ENCODE peak calls at places on chromosome 2, in ten cellular contexts. One of them, this sample, is unnamed.

GRCh38 chr2:165277860-165278656 is 38.8 kb downstream of the SCN2A start:
- DNase-seq in stimulated activated CD8-positive, alpha-beta memory T cell treated with anti-CD3 and anti-CD28 coated beads, Interleukin-15, amount 100 ng/mL, for 4 hours: no peak
- DNase-seq in lower lobe of right lung: no peak
- DNase-seq in HTR-8/SVneo: no peak
- DNase-seq in SHP77: no peak
- DNase-seq in activated CD8-positive, alpha-beta memory T cell treated with anti-CD3 and anti-CD28 coated beads, Interleukin-2, amount 50 U/mL, for 4 hours: no peak
- DNase-seq in NCI-H1417 treated with DMSO at 0.1 percent for 48 hours: no peak
- DNase-seq in activated CD4-positive, alpha-beta memory T cell treated with anti-CD3 and anti-CD28 coated beads for 36 hours: no peak
- DNase-seq in stimulated activated naive B cell treated with anti-CD40 and anti-IgM and Interleukin-4, amounts not matched to agents 10 μg/mL and 1 μg/mL and 100 μg/mL, for 72 hours: no peak
- DNase-seq in activated T-cell treated with anti-CD3 and anti-CD28 coated beads, Interleukin-2, amount 50 U/mL, for 1 hour: no peak
- DNase-seq in this sample: no peak

GRCh38 chr2:66239655-66240054 is 195.3 kb upstream of the MEIS1 start:
- DNase-seq in stimulated activated CD8-positive, alpha-beta memory T cell treated with anti-CD3 and anti-CD28 coated beads, Interleukin-15, amount 100 ng/mL, for 4 hours: no peak
- DNase-seq in lower lobe of right lung: no peak
- DNase-seq in HTR-8/SVneo: no peak
- DNase-seq in SHP77: no peak
- DNase-seq in activated CD8-positive, alpha-beta memory T cell treated with anti-CD3 and anti-CD28 coated beads, Interleukin-2, amount 50 U/mL, for 4 hours: no peak
- DNase-seq in NCI-H1417 treated with DMSO at 0.1 percent for 48 hours: no peak
- DNase-seq in activated CD4-positive, alpha-beta memory T cell treated with anti-CD3 and anti-CD28 coated beads for 36 hours: no peak
- DNase-seq in stimulated activated naive B cell treated with anti-CD40 and anti-IgM and Interleukin-4, amounts not matched to agents 10 μg/mL and 1 μg/mL and 100 μg/mL, for 72 hours: no peak
- DNase-seq in activated T-cell treated with anti-CD3 and anti-CD28 coated beads, Interleukin-2, amount 50 U/mL, for 1 hour: no peak
- DNase-seq in this sample: no peak

GRCh38 chr2:217803639-217803932 is 199.2 kb downstream of the TNS1 start:
- DNase-seq in stimulated activated CD8-positive, alpha-beta memory T cell treated with anti-CD3 and anti-CD28 coated beads, Interleukin-15, amount 100 ng/mL, for 4 hours: no peak
- DNase-seq in lower lobe of right lung: no peak
- DNase-seq in HTR-8/SVneo: no peak
- DNase-seq in SHP77: no peak
- DNase-seq in activated CD8-positive, alpha-beta memory T cell treated with anti-CD3 and anti-CD28 coated beads, Interleukin-2, amount 50 U/mL, for 4 hours: no peak
- DNase-seq in NCI-H1417 treated with DMSO at 0.1 percent for 48 hours: no peak
- DNase-seq in activated CD4-positive, alpha-beta memory T cell treated with anti-CD3 and anti-CD28 coated beads for 36 hours: no peak
- DNase-seq in stimulated activated naive B cell treated with anti-CD40 and anti-IgM and Interleukin-4, amounts not matched to agents 10 μg/mL and 1 μg/mL and 100 μg/mL, for 72 hours: no peak
- DNase-seq in activated T-cell treated with anti-CD3 and anti-CD28 coated beads, Interleukin-2, amount 50 U/mL, for 1 hour: no peak
- DNase-seq in this sample: no peak

GRCh38 chr2:212354382-212354781 is 184.2 kb downstream of the ERBB4 start:
- DNase-seq in stimulated activated CD8-positive, alpha-beta memory T cell treated with anti-CD3 and anti-CD28 coated beads, Interleukin-15, amount 100 ng/mL, for 4 hours: no peak
- DNase-seq in lower lobe of right lung: no peak
- DNase-seq in HTR-8/SVneo: no peak
- DNase-seq in SHP77: no peak
- DNase-seq in activated CD8-positive, alpha-beta memory T cell treated with anti-CD3 and anti-CD28 coated beads, Interleukin-2, amount 50 U/mL, for 4 hours: no peak
- DNase-seq in NCI-H1417 treated with DMSO at 0.1 percent for 48 hours: no peak
- DNase-seq in activated CD4-positive, alpha-beta memory T cell treated with anti-CD3 and anti-CD28 coated beads for 36 hours: no peak
- DNase-seq in stimulated activated naive B cell treated with anti-CD40 and anti-IgM and Interleukin-4, amounts not matched to agents 10 μg/mL and 1 μg/mL and 100 μg/mL, for 72 hours: no peak
- DNase-seq in activated T-cell treated with anti-CD3 and anti-CD28 coated beads, Interleukin-2, amount 50 U/mL, for 1 hour: no peak
- DNase-seq in this sample: no peak

GRCh38 chr2:151388011-151388410 is 21.7 kb upstream of the RIF1 start:
- DNase-seq in stimulated activated CD8-positive, alpha-beta memory T cell treated with anti-CD3 and anti-CD28 coated beads, Interleukin-15, amount 100 ng/mL, for 4 hours: no peak
- DNase-seq in lower lobe of right lung: no peak
- DNase-seq in HTR-8/SVneo: no peak
- DNase-seq in SHP77: no peak
- DNase-seq in activated CD8-positive, alpha-beta memory T cell treated with anti-CD3 and anti-CD28 coated beads, Interleukin-2, amount 50 U/mL, for 4 hours: no peak
- DNase-seq in NCI-H1417 treated with DMSO at 0.1 percent for 48 hours: no peak
- DNase-seq in activated CD4-positive, alpha-beta memory T cell treated with anti-CD3 and anti-CD28 coated beads for 36 hours: no peak
- DNase-seq in stimulated activated naive B cell treated with anti-CD40 and anti-IgM and Interleukin-4, amounts not matched to agents 10 μg/mL and 1 μg/mL and 100 μg/mL, for 72 hours: no peak
- DNase-seq in activated T-cell treated with anti-CD3 and anti-CD28 coated beads, Interleukin-2, amount 50 U/mL, for 1 hour: no peak
- DNase-seq in this sample: no peak

GRCh38 chr2:229974271-229974670 is 52.0 kb downstream of the FBXO36 start:
- DNase-seq in stimulated activated CD8-positive, alpha-beta memory T cell treated with anti-CD3 and anti-CD28 coated beads, Interleukin-15, amount 100 ng/mL, for 4 hours: no peak
- DNase-seq in lower lobe of right lung: no peak
- DNase-seq in HTR-8/SVneo: peak
- DNase-seq in SHP77: no peak
- DNase-seq in activated CD8-positive, alpha-beta memory T cell treated with anti-CD3 and anti-CD28 coated beads, Interleukin-2, amount 50 U/mL, for 4 hours: no peak
- DNase-seq in NCI-H1417 treated with DMSO at 0.1 percent for 48 hours: no peak
- DNase-seq in activated CD4-positive, alpha-beta memory T cell treated with anti-CD3 and anti-CD28 coated beads for 36 hours: no peak
- DNase-seq in stimulated activated naive B cell treated with anti-CD40 and anti-IgM and Interleukin-4, amounts not matched to agents 10 μg/mL and 1 μg/mL and 100 μg/mL, for 72 hours: no peak
- DNase-seq in activated T-cell treated with anti-CD3 and anti-CD28 coated beads, Interleukin-2, amount 50 U/mL, for 1 hour: no peak
- DNase-seq in this sample: no peak

GRCh38 chr2:1625281-1626001 is 118.9 kb downstream of the PXDN start:
- DNase-seq in stimulated activated CD8-positive, alpha-beta memory T cell treated with anti-CD3 and anti-CD28 coated beads, Interleukin-15, amount 100 ng/mL, for 4 hours: no peak
- DNase-seq in lower lobe of right lung: peak
- DNase-seq in HTR-8/SVneo: peak
- DNase-seq in SHP77: peak
- DNase-seq in activated CD8-positive, alpha-beta memory T cell treated with anti-CD3 and anti-CD28 coated beads, Interleukin-2, amount 50 U/mL, for 4 hours: no peak
- DNase-seq in NCI-H1417 treated with DMSO at 0.1 percent for 48 hours: peak
- DNase-seq in activated CD4-positive, alpha-beta memory T cell treated with anti-CD3 and anti-CD28 coated beads for 36 hours: no peak
- DNase-seq in stimulated activated naive B cell treated with anti-CD40 and anti-IgM and Interleukin-4, amounts not matched to agents 10 μg/mL and 1 μg/mL and 100 μg/mL, for 72 hours: no peak
- DNase-seq in activated T-cell treated with anti-CD3 and anti-CD28 coated beads, Interleukin-2, amount 50 U/mL, for 1 hour: no peak
- DNase-seq in this sample: peak

GRCh38 chr2:85760872-85761271 is 7.1 kb downstream of the ATOH8 start:
- DNase-seq in stimulated activated CD8-positive, alpha-beta memory T cell treated with anti-CD3 and anti-CD28 coated beads, Interleukin-15, amount 100 ng/mL, for 4 hours: no peak
- DNase-seq in lower lobe of right lung: no peak
- DNase-seq in HTR-8/SVneo: no peak
- DNase-seq in SHP77: no peak
- DNase-seq in activated CD8-positive, alpha-beta memory T cell treated with anti-CD3 and anti-CD28 coated beads, Interleukin-2, amount 50 U/mL, for 4 hours: no peak
- DNase-seq in NCI-H1417 treated with DMSO at 0.1 percent for 48 hours: no peak
- DNase-seq in activated CD4-positive, alpha-beta memory T cell treated with anti-CD3 and anti-CD28 coated beads for 36 hours: no peak
- DNase-seq in stimulated activated naive B cell treated with anti-CD40 and anti-IgM and Interleukin-4, amounts not matched to agents 10 μg/mL and 1 μg/mL and 100 μg/mL, for 72 hours: no peak
- DNase-seq in activated T-cell treated with anti-CD3 and anti-CD28 coated beads, Interleukin-2, amount 50 U/mL, for 1 hour: no peak
- DNase-seq in this sample: no peak

GRCh38 chr2:52732849-52733395 is 1034.7 kb upstream of the CHAC2 start:
- DNase-seq in stimulated activated CD8-positive, alpha-beta memory T cell treated with anti-CD3 and anti-CD28 coated beads, Interleukin-15, amount 100 ng/mL, for 4 hours: no peak
- DNase-seq in lower lobe of right lung: no peak
- DNase-seq in HTR-8/SVneo: no peak
- DNase-seq in SHP77: no peak
- DNase-seq in activated CD8-positive, alpha-beta memory T cell treated with anti-CD3 and anti-CD28 coated beads, Interleukin-2, amount 50 U/mL, for 4 hours: no peak
- DNase-seq in NCI-H1417 treated with DMSO at 0.1 percent for 48 hours: no peak
- DNase-seq in activated CD4-positive, alpha-beta memory T cell treated with anti-CD3 and anti-CD28 coated beads for 36 hours: no peak
- DNase-seq in stimulated activated naive B cell treated with anti-CD40 and anti-IgM and Interleukin-4, amounts not matched to agents 10 μg/mL and 1 μg/mL and 100 μg/mL, for 72 hours: no peak
- DNase-seq in activated T-cell treated with anti-CD3 and anti-CD28 coated beads, Interleukin-2, amount 50 U/mL, for 1 hour: no peak
- DNase-seq in this sample: no peak

GRCh38 chr2:158395166-158395565 is 61.4 kb downstream of the CCDC148 start:
- DNase-seq in stimulated activated CD8-positive, alpha-beta memory T cell treated with anti-CD3 and anti-CD28 coated beads, Interleukin-15, amount 100 ng/mL, for 4 hours: no peak
- DNase-seq in lower lobe of right lung: no peak
- DNase-seq in HTR-8/SVneo: no peak
- DNase-seq in SHP77: no peak
- DNase-seq in activated CD8-positive, alpha-beta memory T cell treated with anti-CD3 and anti-CD28 coated beads, Interleukin-2, amount 50 U/mL, for 4 hours: no peak
- DNase-seq in NCI-H1417 treated with DMSO at 0.1 percent for 48 hours: no peak
- DNase-seq in activated CD4-positive, alpha-beta memory T cell treated with anti-CD3 and anti-CD28 coated beads for 36 hours: no peak
- DNase-seq in stimulated activated naive B cell treated with anti-CD40 and anti-IgM and Interleukin-4, amounts not matched to agents 10 μg/mL and 1 μg/mL and 100 μg/mL, for 72 hours: no peak
- DNase-seq in activated T-cell treated with anti-CD3 and anti-CD28 coated beads, Interleukin-2, amount 50 U/mL, for 1 hour: no peak
- DNase-seq in this sample: no peak

GRCh38 chr2:66443977-66444855 is 9.3 kb downstream of the MEIS1 start:
- DNase-seq in stimulated activated CD8-positive, alpha-beta memory T cell treated with anti-CD3 and anti-CD28 coated beads, Interleukin-15, amount 100 ng/mL, for 4 hours: no peak
- DNase-seq in lower lobe of right lung: peak
- DNase-seq in HTR-8/SVneo: no peak
- DNase-seq in SHP77: no peak
- DNase-seq in activated CD8-positive, alpha-beta memory T cell treated with anti-CD3 and anti-CD28 coated beads, Interleukin-2, amount 50 U/mL, for 4 hours: no peak
- DNase-seq in NCI-H1417 treated with DMSO at 0.1 percent for 48 hours: no peak
- DNase-seq in activated CD4-positive, alpha-beta memory T cell treated with anti-CD3 and anti-CD28 coated beads for 36 hours: no peak
- DNase-seq in stimulated activated naive B cell treated with anti-CD40 and anti-IgM and Interleukin-4, amounts not matched to agents 10 μg/mL and 1 μg/mL and 100 μg/mL, for 72 hours: no peak
- DNase-seq in activated T-cell treated with anti-CD3 and anti-CD28 coated beads, Interleukin-2, amount 50 U/mL, for 1 hour: no peak
- DNase-seq in this sample: no peak

GRCh38 chr2:205543937-205544702 is 138.2 kb upstream of the NRP2 start:
- DNase-seq in stimulated activated CD8-positive, alpha-beta memory T cell treated with anti-CD3 and anti-CD28 coated beads, Interleukin-15, amount 100 ng/mL, for 4 hours: no peak
- DNase-seq in lower lobe of right lung: no peak
- DNase-seq in HTR-8/SVneo: no peak
- DNase-seq in SHP77: no peak
- DNase-seq in activated CD8-positive, alpha-beta memory T cell treated with anti-CD3 and anti-CD28 coated beads, Interleukin-2, amount 50 U/mL, for 4 hours: no peak
- DNase-seq in NCI-H1417 treated with DMSO at 0.1 percent for 48 hours: no peak
- DNase-seq in activated CD4-positive, alpha-beta memory T cell treated with anti-CD3 and anti-CD28 coated beads for 36 hours: no peak
- DNase-seq in stimulated activated naive B cell treated with anti-CD40 and anti-IgM and Interleukin-4, amounts not matched to agents 10 μg/mL and 1 μg/mL and 100 μg/mL, for 72 hours: no peak
- DNase-seq in activated T-cell treated with anti-CD3 and anti-CD28 coated beads, Interleukin-2, amount 50 U/mL, for 1 hour: no peak
- DNase-seq in this sample: no peak

GRCh38 chr2:159613515-159614336 is 2.6 kb downstream of the BAZ2B start:
- DNase-seq in stimulated activated CD8-positive, alpha-beta memory T cell treated with anti-CD3 and anti-CD28 coated beads, Interleukin-15, amount 100 ng/mL, for 4 hours: no peak
- DNase-seq in lower lobe of right lung: no peak
- DNase-seq in HTR-8/SVneo: no peak
- DNase-seq in SHP77: no peak
- DNase-seq in activated CD8-positive, alpha-beta memory T cell treated with anti-CD3 and anti-CD28 coated beads, Interleukin-2, amount 50 U/mL, for 4 hours: no peak
- DNase-seq in NCI-H1417 treated with DMSO at 0.1 percent for 48 hours: no peak
- DNase-seq in activated CD4-positive, alpha-beta memory T cell treated with anti-CD3 and anti-CD28 coated beads for 36 hours: no peak
- DNase-seq in stimulated activated naive B cell treated with anti-CD40 and anti-IgM and Interleukin-4, amounts not matched to agents 10 μg/mL and 1 μg/mL and 100 μg/mL, for 72 hours: no peak
- DNase-seq in activated T-cell treated with anti-CD3 and anti-CD28 coated beads, Interleukin-2, amount 50 U/mL, for 1 hour: no peak
- DNase-seq in this sample: no peak

GRCh38 chr2:50963734-50964133 is 68.2 kb downstream of the NRXN1 start:
- DNase-seq in stimulated activated CD8-positive, alpha-beta memory T cell treated with anti-CD3 and anti-CD28 coated beads, Interleukin-15, amount 100 ng/mL, for 4 hours: no peak
- DNase-seq in lower lobe of right lung: no peak
- DNase-seq in HTR-8/SVneo: no peak
- DNase-seq in SHP77: no peak
- DNase-seq in activated CD8-positive, alpha-beta memory T cell treated with anti-CD3 and anti-CD28 coated beads, Interleukin-2, amount 50 U/mL, for 4 hours: no peak
- DNase-seq in NCI-H1417 treated with DMSO at 0.1 percent for 48 hours: no peak
- DNase-seq in activated CD4-positive, alpha-beta memory T cell treated with anti-CD3 and anti-CD28 coated beads for 36 hours: no peak
- DNase-seq in stimulated activated naive B cell treated with anti-CD40 and anti-IgM and Interleukin-4, amounts not matched to agents 10 μg/mL and 1 μg/mL and 100 μg/mL, for 72 hours: no peak
- DNase-seq in activated T-cell treated with anti-CD3 and anti-CD28 coated beads, Interleukin-2, amount 50 U/mL, for 1 hour: no peak
- DNase-seq in this sample: no peak

GRCh38 chr2:37675006-37675405 is 3.6 kb upstream of the CDC42EP3 start:
- DNase-seq in stimulated activated CD8-positive, alpha-beta memory T cell treated with anti-CD3 and anti-CD28 coated beads, Interleukin-15, amount 100 ng/mL, for 4 hours: no peak
- DNase-seq in lower lobe of right lung: no peak
- DNase-seq in HTR-8/SVneo: no peak
- DNase-seq in SHP77: no peak
- DNase-seq in activated CD8-positive, alpha-beta memory T cell treated with anti-CD3 and anti-CD28 coated beads, Interleukin-2, amount 50 U/mL, for 4 hours: no peak
- DNase-seq in NCI-H1417 treated with DMSO at 0.1 percent for 48 hours: no peak
- DNase-seq in activated CD4-positive, alpha-beta memory T cell treated with anti-CD3 and anti-CD28 coated beads for 36 hours: no peak
- DNase-seq in stimulated activated naive B cell treated with anti-CD40 and anti-IgM and Interleukin-4, amounts not matched to agents 10 μg/mL and 1 μg/mL and 100 μg/mL, for 72 hours: no peak
- DNase-seq in activated T-cell treated with anti-CD3 and anti-CD28 coated beads, Interleukin-2, amount 50 U/mL, for 1 hour: no peak
- DNase-seq in this sample: no peak

GRCh38 chr2:109636290-109636675 is 22.1 kb downstream of the SOWAHC start:
- DNase-seq in stimulated activated CD8-positive, alpha-beta memory T cell treated with anti-CD3 and anti-CD28 coated beads, Interleukin-15, amount 100 ng/mL, for 4 hours: no peak
- DNase-seq in lower lobe of right lung: no peak
- DNase-seq in HTR-8/SVneo: no peak
- DNase-seq in SHP77: no peak
- DNase-seq in activated CD8-positive, alpha-beta memory T cell treated with anti-CD3 and anti-CD28 coated beads, Interleukin-2, amount 50 U/mL, for 4 hours: no peak
- DNase-seq in NCI-H1417 treated with DMSO at 0.1 percent for 48 hours: no peak
- DNase-seq in activated CD4-positive, alpha-beta memory T cell treated with anti-CD3 and anti-CD28 coated beads for 36 hours: no peak
- DNase-seq in stimulated activated naive B cell treated with anti-CD40 and anti-IgM and Interleukin-4, amounts not matched to agents 10 μg/mL and 1 μg/mL and 100 μg/mL, for 72 hours: no peak
- DNase-seq in activated T-cell treated with anti-CD3 and anti-CD28 coated beads, Interleukin-2, amount 50 U/mL, for 1 hour: no peak
- DNase-seq in this sample: no peak

GRCh38 chr2:113178891-113179290 is 5.1 kb downstream of the PSD4 start:
- DNase-seq in stimulated activated CD8-positive, alpha-beta memory T cell treated with anti-CD3 and anti-CD28 coated beads, Interleukin-15, amount 100 ng/mL, for 4 hours: no peak
- DNase-seq in lower lobe of right lung: no peak
- DNase-seq in HTR-8/SVneo: no peak
- DNase-seq in SHP77: no peak
- DNase-seq in activated CD8-positive, alpha-beta memory T cell treated with anti-CD3 and anti-CD28 coated beads, Interleukin-2, amount 50 U/mL, for 4 hours: peak
- DNase-seq in NCI-H1417 treated with DMSO at 0.1 percent for 48 hours: no peak
- DNase-seq in activated CD4-positive, alpha-beta memory T cell treated with anti-CD3 and anti-CD28 coated beads for 36 hours: peak
- DNase-seq in stimulated activated naive B cell treated with anti-CD40 and anti-IgM and Interleukin-4, amounts not matched to agents 10 μg/mL and 1 μg/mL and 100 μg/mL, for 72 hours: no peak
- DNase-seq in activated T-cell treated with anti-CD3 and anti-CD28 coated beads, Interleukin-2, amount 50 U/mL, for 1 hour: peak
- DNase-seq in this sample: peak

GRCh38 chr2:28729698-28730097 is 21.9 kb upstream of the PPP1CB start:
- DNase-seq in stimulated activated CD8-positive, alpha-beta memory T cell treated with anti-CD3 and anti-CD28 coated beads, Interleukin-15, amount 100 ng/mL, for 4 hours: no peak
- DNase-seq in lower lobe of right lung: no peak
- DNase-seq in HTR-8/SVneo: no peak
- DNase-seq in SHP77: no peak
- DNase-seq in activated CD8-positive, alpha-beta memory T cell treated with anti-CD3 and anti-CD28 coated beads, Interleukin-2, amount 50 U/mL, for 4 hours: no peak
- DNase-seq in NCI-H1417 treated with DMSO at 0.1 percent for 48 hours: no peak
- DNase-seq in activated CD4-positive, alpha-beta memory T cell treated with anti-CD3 and anti-CD28 coated beads for 36 hours: no peak
- DNase-seq in stimulated activated naive B cell treated with anti-CD40 and anti-IgM and Interleukin-4, amounts not matched to agents 10 μg/mL and 1 μg/mL and 100 μg/mL, for 72 hours: no peak
- DNase-seq in activated T-cell treated with anti-CD3 and anti-CD28 coated beads, Interleukin-2, amount 50 U/mL, for 1 hour: no peak
- DNase-seq in this sample: no peak

GRCh38 chr2:172249986-172250385 is 147.3 kb upstream of the DLX2 start:
- DNase-seq in stimulated activated CD8-positive, alpha-beta memory T cell treated with anti-CD3 and anti-CD28 coated beads, Interleukin-15, amount 100 ng/mL, for 4 hours: no peak
- DNase-seq in lower lobe of right lung: no peak
- DNase-seq in HTR-8/SVneo: no peak
- DNase-seq in SHP77: no peak
- DNase-seq in activated CD8-positive, alpha-beta memory T cell treated with anti-CD3 and anti-CD28 coated beads, Interleukin-2, amount 50 U/mL, for 4 hours: no peak
- DNase-seq in NCI-H1417 treated with DMSO at 0.1 percent for 48 hours: no peak
- DNase-seq in activated CD4-positive, alpha-beta memory T cell treated with anti-CD3 and anti-CD28 coated beads for 36 hours: no peak
- DNase-seq in stimulated activated naive B cell treated with anti-CD40 and anti-IgM and Interleukin-4, amounts not matched to agents 10 μg/mL and 1 μg/mL and 100 μg/mL, for 72 hours: no peak
- DNase-seq in activated T-cell treated with anti-CD3 and anti-CD28 coated beads, Interleukin-2, amount 50 U/mL, for 1 hour: no peak
- DNase-seq in this sample: no peak

GRCh38 chr2:224645722-224646121 is 60.6 kb upstream of the CUL3 start:
- DNase-seq in stimulated activated CD8-positive, alpha-beta memory T cell treated with anti-CD3 and anti-CD28 coated beads, Interleukin-15, amount 100 ng/mL, for 4 hours: no peak
- DNase-seq in lower lobe of right lung: no peak
- DNase-seq in HTR-8/SVneo: no peak
- DNase-seq in SHP77: no peak
- DNase-seq in activated CD8-positive, alpha-beta memory T cell treated with anti-CD3 and anti-CD28 coated beads, Interleukin-2, amount 50 U/mL, for 4 hours: no peak
- DNase-seq in NCI-H1417 treated with DMSO at 0.1 percent for 48 hours: no peak
- DNase-seq in activated CD4-positive, alpha-beta memory T cell treated with anti-CD3 and anti-CD28 coated beads for 36 hours: no peak
- DNase-seq in stimulated activated naive B cell treated with anti-CD40 and anti-IgM and Interleukin-4, amounts not matched to agents 10 μg/mL and 1 μg/mL and 100 μg/mL, for 72 hours: no peak
- DNase-seq in activated T-cell treated with anti-CD3 and anti-CD28 coated beads, Interleukin-2, amount 50 U/mL, for 1 hour: no peak
- DNase-seq in this sample: no peak

GRCh38 chr2:99605036-99605435 is 115.2 kb upstream of the REV1 start:
- DNase-seq in stimulated activated CD8-positive, alpha-beta memory T cell treated with anti-CD3 and anti-CD28 coated beads, Interleukin-15, amount 100 ng/mL, for 4 hours: no peak
- DNase-seq in lower lobe of right lung: no peak
- DNase-seq in HTR-8/SVneo: no peak
- DNase-seq in SHP77: no peak
- DNase-seq in activated CD8-positive, alpha-beta memory T cell treated with anti-CD3 and anti-CD28 coated beads, Interleukin-2, amount 50 U/mL, for 4 hours: no peak
- DNase-seq in NCI-H1417 treated with DMSO at 0.1 percent for 48 hours: no peak
- DNase-seq in activated CD4-positive, alpha-beta memory T cell treated with anti-CD3 and anti-CD28 coated beads for 36 hours: no peak
- DNase-seq in stimulated activated naive B cell treated with anti-CD40 and anti-IgM and Interleukin-4, amounts not matched to agents 10 μg/mL and 1 μg/mL and 100 μg/mL, for 72 hours: no peak
- DNase-seq in activated T-cell treated with anti-CD3 and anti-CD28 coated beads, Interleukin-2, amount 50 U/mL, for 1 hour: no peak
- DNase-seq in this sample: no peak

GRCh38 chr2:17148298-17149228 is 369.7 kb downstream of the RAD51AP2 start:
- DNase-seq in stimulated activated CD8-positive, alpha-beta memory T cell treated with anti-CD3 and anti-CD28 coated beads, Interleukin-15, amount 100 ng/mL, for 4 hours: no peak
- DNase-seq in lower lobe of right lung: peak
- DNase-seq in HTR-8/SVneo: no peak
- DNase-seq in SHP77: no peak
- DNase-seq in activated CD8-positive, alpha-beta memory T cell treated with anti-CD3 and anti-CD28 coated beads, Interleukin-2, amount 50 U/mL, for 4 hours: no peak
- DNase-seq in NCI-H1417 treated with DMSO at 0.1 percent for 48 hours: no peak
- DNase-seq in activated CD4-positive, alpha-beta memory T cell treated with anti-CD3 and anti-CD28 coated beads for 36 hours: no peak
- DNase-seq in stimulated activated naive B cell treated with anti-CD40 and anti-IgM and Interleukin-4, amounts not matched to agents 10 μg/mL and 1 μg/mL and 100 μg/mL, for 72 hours: no peak
- DNase-seq in activated T-cell treated with anti-CD3 and anti-CD28 coated beads, Interleukin-2, amount 50 U/mL, for 1 hour: no peak
- DNase-seq in this sample: no peak

GRCh38 chr2:203711399-203711798 is 5.0 kb downstream of the CD28 start:
- DNase-seq in stimulated activated CD8-positive, alpha-beta memory T cell treated with anti-CD3 and anti-CD28 coated beads, Interleukin-15, amount 100 ng/mL, for 4 hours: no peak
- DNase-seq in lower lobe of right lung: no peak
- DNase-seq in HTR-8/SVneo: no peak
- DNase-seq in SHP77: no peak
- DNase-seq in activated CD8-positive, alpha-beta memory T cell treated with anti-CD3 and anti-CD28 coated beads, Interleukin-2, amount 50 U/mL, for 4 hours: no peak
- DNase-seq in NCI-H1417 treated with DMSO at 0.1 percent for 48 hours: no peak
- DNase-seq in activated CD4-positive, alpha-beta memory T cell treated with anti-CD3 and anti-CD28 coated beads for 36 hours: no peak
- DNase-seq in stimulated activated naive B cell treated with anti-CD40 and anti-IgM and Interleukin-4, amounts not matched to agents 10 μg/mL and 1 μg/mL and 100 μg/mL, for 72 hours: no peak
- DNase-seq in activated T-cell treated with anti-CD3 and anti-CD28 coated beads, Interleukin-2, amount 50 U/mL, for 1 hour: no peak
- DNase-seq in this sample: no peak